ENCODE peak calls at places on chromosomes 5 and 9, in ten cellular contexts. O is foreskin fibroblast; Q is uterus; B is effector memory CD4-positive, alpha-beta T cell; W is astrocyte of the spinal cord; X is small intestine; S is PC-3; V is CD4-positive, alpha-beta memory T cell; P is GM23338; D is dorsolateral prefrontal cortex. U is an unnamed sample.

GRCh38 chr9:135589596-135590485 is 28.3 kb downstream of the PAEP start:
- DNase-seq in W (no peak), S (no peak), Q (no peak), V (no peak), B (no peak), D (no peak), X (no peak), O (no peak), P (no peak), U (no peak)

GRCh38 chr5:116063950-116064349 is 20.9 kb upstream of the COMMD10 start:
- DNase-seq in Q (no peak), O (no peak), V (no peak), B (no peak), X (no peak), D (no peak), P (no peak), W (peak; percentile 29), S (no peak), U (no peak)

GRCh38 chr5:180639743-180640300 is 9.6 kb downstream of the FLT4 start:
- DNase-seq in P (no peak), O (no peak), S (no peak), V (no peak), Q (peak; percentile 15), X (no peak), D (peak; percentile 6), B (no peak), W (no peak), U (no peak)

GRCh38 chr9:121574771-121575519 is 75.3 kb upstream of the GGTA1 start:
- DNase-seq in P (no peak), D (no peak), Q (no peak), X (no peak), W (no peak), S (no peak), O (no peak), B (no peak), V (no peak), U (no peak)

GRCh38 chr5:179777909-179778308 is 15.9 kb upstream of the LTC4S start:
- DNase-seq in B (no peak), D (no peak), S (no peak), X (no peak), O (no peak), V (no peak), P (no peak), Q (no peak), W (no peak), U (no peak)

GRCh38 chr5:58963361-58963760 is 380.5 kb downstream of the RAB3C start:
- DNase-seq in W (no peak), X (no peak), O (no peak), V (no peak), P (no peak), Q (no peak), S (no peak), D (no peak), B (no peak), U (no peak)

GRCh38 chr9:70418822-70419545 is 4.5 kb upstream of the KLF9 start:
- DNase-seq in P (peak; percentile 81), X (peak; percentile 97), V (peak; percentile 89), B (peak; percentile 75), D (peak; percentile 87), S (peak; percentile 81), Q (peak; percentile 97), O (peak; percentile 99), W (peak; percentile 100), U (peak; percentile 83)

GRCh38 chr5:56172225-56172624 is 60.9 kb downstream of the ANKRD55 start:
- DNase-seq in Q (no peak), D (no peak), V (no peak), P (no peak), S (peak; percentile 3), W (peak; percentile 40), B (no peak), O (peak; percentile 48), X (no peak), U (no peak)

GRCh38 chr9:91071185-91071990 is 269.8 kb downstream of the SYK start:
- DNase-seq in D (no peak), Q (no peak), O (peak; percentile 95), W (peak; percentile 86), B (no peak), V (no peak), P (no peak), X (peak; percentile 25), S (peak; percentile 75), U (no peak)

GRCh38 chr5:133232435-133232834 is 180.6 kb downstream of the HSPA4 start:
- DNase-seq in X (peak; percentile 54), V (no peak), B (no peak), W (no peak), O (no peak), Q (no peak), P (no peak), D (no peak), S (no peak), U (no peak)

GRCh38 chr9:133995012-133995896 is 3.1 kb upstream of the VAV2 start:
- DNase-seq in O (peak; percentile 27), Q (no peak), S (no peak), V (no peak), W (no peak), X (no peak), B (no peak), P (peak; percentile 24), D (no peak), U (no peak)

GRCh38 chr5:103562084-103562452 is 521 bp downstream of the NUDT12 start:
- DNase-seq in X (peak; percentile 23), Q (no peak), D (no peak), V (no peak), W (no peak), O (no peak), P (peak; percentile 16), S (no peak), B (no peak), U (no peak)

GRCh38 chr5:23352437-23352836 is 155.0 kb upstream of the PRDM9 start:
- DNase-seq in W (no peak), D (no peak), Q (no peak), X (no peak), P (peak; percentile 74), S (peak; percentile 81), O (no peak), B (no peak), V (no peak), U (no peak)

GRCh38 chr9:136364369-136364748 is 815 bp upstream of the DNLZ start:
- DNase-seq in Q (no peak), X (no peak), D (no peak), V (no peak), B (no peak), O (no peak), W (no peak), P (peak; percentile 65), S (no peak), U (no peak)

GRCh38 chr9:114383866-114384231 is 3.9 kb downstream of the AKNA start:
- DNase-seq in W (no peak), P (no peak), Q (no peak), X (no peak), S (no peak), O (no peak), V (no peak), B (no peak), D (no peak), U (no peak)
- H3K4me3 ChIP-seq in W (no peak overlapping the region), P (no peak overlapping the region), Q (no peak overlapping the region), X (peak overlapping the region; percentile 24), S (no peak overlapping the region), O (no peak overlapping the region), V (peak overlapping the region; percentile 55), B (peak overlapping the region; percentile 56), D (no peak overlapping the region), U (peak overlapping the region; percentile 76)

GRCh38 chr5:74536658-74537057 is 103.9 kb downstream of the ENC1 start:
- DNase-seq in Q (no peak), B (no peak), S (no peak), O (no peak), V (no peak), W (no peak), P (no peak), D (no peak), X (no peak), U (no peak)
- H3K4me3 ChIP-seq in Q (no peak overlapping the region), B (no peak overlapping the region), S (no peak overlapping the region), O (no peak overlapping the region), V (no peak overlapping the region), W (no peak overlapping the region), P (no peak overlapping the region), D (no peak overlapping the region), X (no peak overlapping the region), U (no peak overlapping the region)

DNA sequence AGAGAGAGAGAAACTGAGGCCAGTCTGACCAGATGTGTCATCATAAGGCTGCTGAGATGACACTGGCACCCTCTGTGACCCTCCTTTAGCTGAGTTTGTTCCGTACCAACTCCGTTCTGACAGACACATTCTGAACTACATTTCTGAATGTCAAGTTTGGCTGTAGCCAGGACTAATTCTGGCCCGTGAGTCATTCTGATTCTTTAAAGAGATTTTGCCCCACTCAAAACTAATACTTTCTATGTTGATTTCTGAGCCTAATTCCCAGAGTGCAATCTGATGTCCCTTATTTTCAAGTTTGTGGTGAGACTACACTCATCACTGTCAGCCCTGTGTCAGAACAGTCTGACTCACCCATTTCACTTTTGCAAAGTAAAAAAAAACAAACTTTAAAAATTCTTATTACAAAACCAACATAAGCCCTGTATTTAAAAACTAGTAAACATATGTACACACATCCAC is 376.9 kb downstream of the ACTL7B start:
- DNase-seq in B (no peak), V (no peak), Q (no peak), P (no peak), S (peak; percentile 91), D (no peak), O (peak; percentile 93), W (peak; percentile 83), X (no peak), U (no peak)
- H3K4me3 ChIP-seq in B (no peak overlapping the region), V (no peak overlapping the region), Q (no peak overlapping the region), P (no peak overlapping the region), S (peak overlapping the region; percentile 40), D (no peak overlapping the region), O (no peak overlapping the region), W (no peak overlapping the region), X (no peak overlapping the region), U (no peak overlapping the region)

DNA sequence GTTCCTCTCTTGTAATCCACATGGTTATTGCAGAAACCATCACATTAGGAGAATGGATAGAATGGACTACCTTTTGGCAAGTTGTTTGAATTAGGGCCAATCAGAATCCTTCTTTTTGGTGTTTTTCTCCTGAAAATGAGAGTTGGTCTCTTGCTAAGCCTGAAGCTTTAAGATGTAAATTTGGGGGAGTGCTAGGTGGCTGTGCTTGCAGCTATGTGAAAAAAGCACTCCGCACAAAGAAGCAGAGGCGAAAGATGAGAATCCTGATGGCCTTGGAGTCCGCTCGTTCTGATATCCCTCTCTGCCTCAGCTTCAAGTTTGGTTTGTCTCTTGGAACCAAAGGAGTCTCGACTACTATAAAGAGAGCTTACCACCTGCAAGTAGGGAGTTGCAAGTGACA is 63.6 kb downstream of the INIP start:
- DNase-seq in S (no peak), P (peak; percentile 68), Q (no peak), B (no peak), D (no peak), O (no peak), X (no peak), W (no peak), V (no peak), U (no peak)
- H3K4me3 ChIP-seq in S (no peak overlapping the region), P (peak overlapping the region; percentile 10), Q (no peak overlapping the region), B (no peak overlapping the region), D (no peak overlapping the region), O (no peak overlapping the region), X (no peak overlapping the region), W (no peak overlapping the region), V (no peak overlapping the region), U (no peak overlapping the region)

GRCh38 chr5:104706570-104706969 is 1144.0 kb upstream of the NUDT12 start:
- DNase-seq in X (no peak), V (no peak), W (no peak), P (no peak), Q (no peak), O (no peak), B (no peak), D (no peak), S (peak; percentile 70), U (no peak)
- H3K4me3 ChIP-seq in X (no peak overlapping the region), V (no peak overlapping the region), W (no peak overlapping the region), P (no peak overlapping the region), Q (no peak overlapping the region), O (no peak overlapping the region), B (no peak overlapping the region), D (no peak overlapping the region), S (peak overlapping the region; percentile 15), U (no peak overlapping the region)